ENCODE peak calls at places on chromosomes 11 and 22, in four cellular contexts. U, E, B and M are unnamed samples.

GRCh38 chr11:2444301-2445106 is at the start of the genes KCNQ1 and TRPM5:
- DNase-seq in U (peak; percentile 48), E (no peak), B (peak; percentile 98), M (peak; percentile 82)

GRCh38 chr11:80320765-80321164 is 879.9 kb upstream of the TENM4 start:
- DNase-seq in U (no peak), E (no peak), B (peak; percentile 2), M (peak; percentile 33)

GRCh38 chr22:43412808-43413785 is 1.3 kb downstream of the MPPED1 start:
- DNase-seq in U (no peak), E (no peak), B (no peak), M (no peak)

GRCh38 chr11:17015639-17016125 is 1.5 kb upstream of the PLEKHA7 start:
- DNase-seq in U (no peak), E (no peak), B (peak; percentile 36), M (no peak)

GRCh38 chr11:46363455-46363920 is 16.2 kb downstream of the DGKZ start:
- DNase-seq in U (no peak), E (no peak), B (peak; percentile 77), M (no peak)

GRCh38 chr22:46777609-46777970 is 15.1 kb downstream of the TBC1D22A start:
- DNase-seq in U (no peak), E (no peak), B (no peak), M (no peak)

GRCh38 chr11:65541093-65542010 is 16.5 kb downstream of the SCYL1 start:
- DNase-seq in U (no peak), E (no peak), B (no peak), M (no peak)

GRCh38 chr22:20647586-20648305 is 126.2 kb upstream of the SERPIND1 start:
- DNase-seq in U (no peak), E (no peak), B (no peak), M (no peak)

GRCh38 chr11:23856654-23857053 is 640.2 kb upstream of the LUZP2 start:
- DNase-seq in U (no peak), E (no peak), B (no peak), M (no peak)

GRCh38 chr11:107477820-107478219 is 20.2 kb upstream of the CWF19L2 start:
- DNase-seq in U (no peak), E (no peak), B (no peak), M (no peak)

GRCh38 chr22:46576556-46577351 is 39.3 kb upstream of the CELSR1 start:
- DNase-seq in U (peak; percentile 68), E (no peak), B (peak; percentile 95), M (peak; percentile 43)

GRCh38 chr22:46053563-46054090 is 76.7 kb upstream of the WNT7B start:
- DNase-seq in U (no peak), E (no peak), B (peak; percentile 94), M (no peak)

GRCh38 chr11:107591098-107591445 is at the start of gene ELMOD1:
- DNase-seq in U (peak; percentile 51), E (no peak), B (peak; percentile 90), M (peak; percentile 67)

GRCh38 chr11:47617417-47617809 is 23.2 kb upstream of the C1QTNF4 start:
- DNase-seq in U (no peak), E (no peak), B (no peak), M (no peak)

GRCh38 chr11:132850106-132850505 is 682.2 kb downstream of the OPCML start:
- DNase-seq in U (no peak), E (no peak), B (no peak), M (no peak)

GRCh38 chr11:20397281-20397680 is 9.8 kb downstream of the PRMT3 start:
- DNase-seq in U (peak; percentile 42), E (no peak), B (peak; percentile 42), M (no peak)

GRCh38 chr11:71948314-71949027 is 19.6 kb downstream of the RNF121 start:
- DNase-seq in U (peak; percentile 79), E (no peak), B (no peak), M (no peak)

GRCh38 chr11:77418981-77419592 is 54.8 kb downstream of the PAK1 start:
- DNase-seq in U (no peak), E (no peak), B (no peak), M (no peak)

GRCh38 chr11:43547900-43548381 is 132.6 kb upstream of the HSD17B12 start:
- DNase-seq in U (peak; percentile 58), E (no peak), B (peak; percentile 88), M (peak; percentile 58)

GRCh38 chr11:2678396-2678795 is 21.4 kb downstream of the KCNQ1OT1 start:
- DNase-seq in U (no peak), E (no peak), B (no peak), M (no peak)

GRCh38 chr11:131776211-131776610 is 405.8 kb downstream of the NTM start:
- DNase-seq in U (no peak), E (no peak), B (no peak), M (no peak)

DNA sequence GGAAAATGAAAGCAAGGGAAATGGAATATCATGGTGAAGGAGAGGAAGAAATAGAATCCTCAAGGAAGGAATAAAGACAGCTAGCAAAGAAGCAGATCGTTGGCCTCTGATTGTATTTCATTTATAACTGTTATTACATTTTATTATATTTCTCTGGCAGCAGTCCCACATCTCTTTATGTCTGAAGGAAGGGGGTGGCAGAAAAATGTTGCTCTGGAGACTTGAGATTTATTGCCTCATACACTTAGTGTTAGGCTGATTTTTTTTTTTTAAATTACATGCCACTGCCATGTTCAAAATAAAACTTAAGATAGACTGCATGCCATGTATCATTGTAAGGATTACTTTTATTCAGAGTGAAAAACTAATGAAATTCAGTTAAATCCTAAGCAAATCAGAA is 971.7 kb upstream of the CHORDC1 start:
- DNase-seq in U (no peak), E (no peak), B (no peak), M (no peak)
- TF ChIP-seq USF1 in U (no peak), E (no peak), B (no peak), M (no peak)

DNA sequence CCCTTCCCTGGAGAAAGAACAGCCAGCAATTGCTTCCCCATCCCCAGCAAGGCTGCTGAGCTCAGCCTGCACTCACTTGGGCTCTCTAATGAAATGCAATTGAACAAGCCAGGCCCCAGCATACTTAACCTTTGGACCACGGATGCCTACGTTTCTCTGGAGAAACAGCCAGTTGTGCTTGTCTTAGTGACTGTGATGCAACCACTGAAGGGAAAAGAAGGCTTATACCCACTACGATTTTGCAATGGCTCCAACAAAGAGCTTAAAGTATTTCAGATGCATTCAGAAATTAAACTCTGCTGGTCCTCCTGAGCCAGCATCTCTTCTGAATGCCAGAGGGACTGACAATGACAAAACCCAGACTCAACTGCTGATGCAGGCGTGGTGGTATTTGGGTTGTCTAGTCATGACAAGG is 51.3 kb upstream of the SESN3 start:
- DNase-seq in U (no peak), E (no peak), B (no peak), M (no peak)
- TF ChIP-seq USF1 in U (no peak), E (no peak), B (no peak), M (no peak)

GRCh38 chr11:62055970-62056369 is 67.8 kb upstream of the INCENP start:
- DNase-seq in U (no peak), E (no peak), B (no peak), M (no peak)

GRCh38 chr11:62062223-62062861 is 61.5 kb upstream of the INCENP start:
- DNase-seq in U (no peak), E (no peak), B (no peak), M (no peak)

GRCh38 chr11:62057069-62057468 is 66.7 kb upstream of the INCENP start:
- DNase-seq in U (no peak), E (no peak), B (no peak), M (no peak)

GRCh38 chr11:62064221-62064620 is 59.6 kb upstream of the INCENP start:
- DNase-seq in U (no peak), E (no peak), B (no peak), M (no peak)

DNA sequence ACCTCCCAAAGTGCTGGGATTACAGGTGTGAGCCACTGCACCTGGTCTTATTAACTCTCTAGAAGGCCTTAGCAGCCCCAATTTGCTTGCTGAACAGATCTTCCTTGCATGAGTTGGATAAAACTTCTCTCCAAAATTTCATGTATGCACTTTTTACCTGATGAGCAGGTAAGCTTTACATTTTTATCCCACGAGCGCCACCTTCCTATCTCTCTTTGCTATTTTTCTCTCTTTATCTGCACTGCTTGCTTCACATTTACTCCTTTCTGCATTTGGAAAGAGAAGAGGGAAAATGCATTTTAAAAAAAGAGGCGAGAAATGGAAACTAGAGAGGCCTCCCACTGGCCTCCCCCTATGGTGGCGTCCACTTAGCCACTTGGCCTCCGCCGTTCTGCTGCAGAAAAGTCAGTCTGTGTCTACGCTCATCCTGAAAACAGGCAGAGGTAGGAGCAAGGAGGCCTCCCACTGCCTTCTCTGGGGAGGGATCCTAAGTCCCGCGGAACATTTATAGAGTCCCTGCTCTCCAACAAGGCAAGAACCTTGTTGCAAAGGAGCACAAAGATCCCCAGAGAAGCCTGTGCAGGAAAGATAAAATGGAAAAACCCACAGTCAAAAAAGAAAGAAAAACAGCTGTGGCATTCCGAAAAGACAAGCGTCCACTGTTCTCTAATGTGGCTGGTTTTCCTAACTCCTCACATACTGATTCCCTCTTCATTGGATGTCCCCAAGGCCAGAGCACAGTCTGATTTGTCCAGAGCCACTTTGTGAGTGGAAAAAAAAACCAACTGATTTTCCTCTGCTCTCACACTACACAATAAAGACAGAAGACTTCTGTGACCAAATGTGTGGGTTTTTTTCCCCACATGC is 62.2 kb upstream of the INCENP start:
- DNase-seq in U (no peak), E (no peak), B (no peak), M (no peak)
- TF ChIP-seq USF1 in U (no peak), E (no peak), B (no peak), M (no peak)

DNA sequence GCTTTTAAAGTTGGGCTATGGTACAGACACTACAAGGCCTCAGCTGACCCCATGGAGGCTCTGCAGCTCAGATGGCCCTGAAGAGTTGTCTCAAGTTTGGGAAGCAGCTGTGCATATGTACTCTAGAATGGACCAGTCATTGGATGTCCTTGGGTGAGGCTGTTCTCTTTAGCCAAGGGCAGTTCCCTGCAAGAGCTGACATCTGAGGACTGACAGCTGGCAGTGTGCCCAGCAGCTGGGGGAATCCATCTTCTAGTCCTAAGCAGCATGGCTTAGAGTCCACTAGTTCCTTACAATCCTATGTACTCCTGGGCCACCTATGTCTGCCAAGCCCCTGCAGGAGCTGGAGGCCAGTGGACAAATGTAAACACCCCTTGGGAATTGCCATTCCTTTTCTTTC is 76.5 kb downstream of the C11orf91 start:
- DNase-seq in U (no peak), E (no peak), B (no peak), M (no peak)
- TF ChIP-seq USF1 in U (no peak), E (no peak), B (no peak), M (no peak)

DNA sequence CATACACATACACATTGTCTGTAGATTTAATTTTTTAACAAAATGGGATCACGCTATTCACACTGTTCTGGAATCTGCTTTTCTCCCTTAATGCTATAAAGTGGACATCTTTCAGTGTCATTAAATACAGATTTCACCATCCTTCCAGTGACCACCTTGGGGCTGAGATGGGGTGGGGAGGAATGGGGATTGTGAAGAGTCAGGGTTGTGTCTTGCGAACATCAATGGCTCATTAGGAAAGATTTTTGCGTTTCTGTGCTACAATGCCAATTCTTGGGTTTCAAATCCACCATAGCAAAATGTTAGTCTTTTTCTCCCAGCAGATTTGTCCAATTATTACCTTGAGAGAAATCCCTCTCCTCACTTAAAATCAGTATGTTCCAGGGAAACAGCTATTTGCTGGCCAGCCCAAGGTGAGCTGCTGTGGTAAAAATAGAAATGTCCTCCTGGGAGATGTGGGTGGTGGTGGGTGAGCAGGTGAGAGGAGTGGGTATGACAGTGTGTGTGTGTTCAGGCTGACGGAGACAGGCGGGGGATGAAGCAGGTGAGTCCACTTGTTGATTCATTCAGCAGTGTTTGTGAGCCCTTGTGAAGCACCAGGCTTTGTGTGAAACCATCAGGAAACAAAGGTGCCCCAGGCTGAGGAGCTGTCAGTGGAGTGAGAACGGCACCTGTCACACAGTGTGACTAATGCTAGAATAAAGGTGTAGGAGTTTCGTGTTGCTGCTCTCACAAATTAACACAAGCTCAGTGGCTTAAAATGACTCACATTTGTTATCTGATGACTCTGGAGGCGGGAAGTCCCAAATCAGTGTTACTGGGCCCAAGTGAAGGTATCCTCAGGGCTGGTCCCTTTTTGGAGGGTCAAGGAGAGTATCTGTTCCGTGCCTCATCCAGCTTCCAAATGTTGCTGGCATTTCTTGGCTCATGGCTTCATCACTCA is 1.7 kb upstream of the CBX6 start:
- DNase-seq in U (peak; percentile 46), E (peak; percentile 59), B (no peak), M (no peak)
- TF ChIP-seq USF1 in U (no peak), E (no peak), B (no peak), M (no peak)